ENCODE peak calls at places on chromosome 10, in nine cellular contexts. D is D721Med, I is AG04450, W is GM12878, Y is astrocyte of the spinal cord, A is Panc1, R is spleen, H is left ventricle myocardium inferior, L is endothelial cell. C is an unnamed sample.
A peak's percentile ranks its signal among the peaks of the same experiment; 100 is the strongest.

GRCh38 chr10:114068054-114068707 is 24.5 kb downstream of the ADRB1 start:
- DNase-seq in D (no peak), I (no peak), W (no peak), Y (no peak), A (no peak), R (no peak), H (no peak), L (no peak), C (no peak)

GRCh38 chr10:71623098-71623985 is 96.2 kb downstream of the C10orf105 start:
- DNase-seq in D (no peak), I (no peak), W (no peak), Y (peak; percentile 27), A (no peak), R (no peak), H (no peak), L (peak; percentile 46), C (peak; percentile 28)

GRCh38 chr10:71838264-71839211 is 12.5 kb downstream of the PSAP start:
- DNase-seq in D (no peak), I (no peak), W (no peak), Y (no peak), A (no peak), R (no peak), H (no peak), L (no peak), C (no peak)

GRCh38 chr10:3357729-3358128 is 185.1 kb upstream of the PITRM1 start:
- DNase-seq in D (no peak), I (no peak), W (no peak), Y (no peak), A (no peak), R (peak; percentile 70), H (no peak), L (no peak), C (no peak)

GRCh38 chr10:784377-784758 is 94.9 kb upstream of the DIP2C start:
- DNase-seq in D (peak; percentile 60), I (no peak), W (no peak), Y (no peak), A (no peak), R (peak; percentile 66), H (no peak), L (no peak), C (peak; percentile 8)

GRCh38 chr10:102452672-102453340 is 1.5 kb upstream of the C10orf95 start:
- DNase-seq in D (no peak), I (no peak), W (no peak), Y (peak; percentile 71), A (peak; percentile 61), R (no peak), H (no peak), L (no peak), C (no peak)

GRCh38 chr10:101817542-101818118 is 614 bp downstream of the OGA start:
- DNase-seq in D (no peak), I (peak; percentile 90), W (no peak), Y (peak; percentile 96), A (no peak), R (peak; percentile 93), H (peak; percentile 91), L (no peak), C (no peak)

GRCh38 chr10:102758226-102758932 is 14.6 kb downstream of the WBP1L start:
- DNase-seq in D (no peak), I (no peak), W (no peak), Y (no peak), A (no peak), R (no peak), H (no peak), L (no peak), C (no peak)

GRCh38 chr10:3774018-3774813 is 10.8 kb downstream of the KLF6 start:
- DNase-seq in D (no peak), I (no peak), W (no peak), Y (peak; percentile 88), A (peak; percentile 72), R (no peak), H (no peak), L (no peak), C (no peak)

GRCh38 chr10:79316671-79317431 is 30.4 kb upstream of the PPIF start:
- DNase-seq in D (no peak), I (no peak), W (peak; percentile 56), Y (no peak), A (no peak), R (peak; percentile 80), H (no peak), L (no peak), C (no peak)
- TF ChIP-seq CTCF in D (no peak), I (no peak), W (peak; percentile 28), Y (no peak), A (no peak), R (no peak), H (no peak), L (no peak), C (no peak)

DNA sequence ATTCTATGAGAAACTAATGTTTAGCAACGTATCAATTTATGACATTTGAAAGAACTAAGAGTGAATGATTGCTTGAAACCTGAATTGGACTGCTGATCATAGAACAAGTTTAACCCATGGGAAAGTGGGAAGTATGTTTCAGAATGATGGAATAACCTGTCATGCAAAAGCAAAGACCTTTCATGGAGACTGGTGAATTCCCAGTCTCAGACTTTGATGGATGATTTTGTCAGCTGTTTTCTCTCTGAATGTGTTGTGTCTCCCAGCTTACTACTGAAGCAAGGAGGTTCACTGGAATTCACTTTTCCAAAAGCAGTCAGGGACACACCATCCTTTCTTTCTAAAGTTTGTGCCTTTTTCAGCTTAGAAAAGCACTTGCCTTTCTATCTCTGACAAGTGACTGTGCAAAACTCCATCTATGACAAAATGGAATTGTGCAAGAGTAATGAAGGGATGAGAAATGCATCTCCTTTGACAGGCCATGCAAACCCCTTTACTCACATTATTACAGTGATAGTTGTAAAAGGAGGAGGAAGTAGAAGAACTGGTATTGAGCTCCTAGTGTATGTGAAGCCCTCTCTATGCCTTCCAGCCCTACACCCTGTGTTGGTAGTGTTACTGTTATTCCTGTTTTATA is 176.1 kb downstream of the PRKG1 start:
- DNase-seq in D (no peak), I (no peak), W (no peak), Y (no peak), A (no peak), R (no peak), H (no peak), L (no peak), C (no peak)
- TF ChIP-seq CTCF in D (no peak), I (no peak), W (no peak), Y (no peak), A (no peak), R (no peak), H (no peak), L (no peak), C (no peak)

DNA sequence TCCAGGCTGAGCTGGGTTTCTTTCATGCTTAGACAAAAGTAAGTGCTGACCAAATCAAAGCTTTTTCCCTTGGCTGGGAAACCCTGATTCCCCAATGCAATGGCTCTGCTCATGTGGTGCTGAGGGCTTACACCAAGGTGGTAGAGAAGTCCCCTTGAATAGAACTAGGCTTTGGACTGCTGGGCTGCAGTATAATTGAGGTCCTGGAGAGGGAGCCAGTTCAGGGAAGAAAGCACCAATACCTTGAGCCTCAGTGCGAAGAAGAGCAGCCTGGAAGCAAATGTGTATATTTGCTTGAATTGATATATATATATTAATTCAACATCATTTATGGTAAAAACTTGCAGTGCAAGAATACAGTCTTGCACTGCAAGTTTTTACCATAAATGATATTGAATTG is 391.1 kb downstream of the RPS24 start:
- DNase-seq in D (no peak), I (no peak), W (no peak), Y (no peak), A (no peak), R (no peak), H (no peak), L (no peak), C (no peak)
- TF ChIP-seq CTCF in D (peak; percentile 6), I (peak; percentile 32), W (peak; percentile 23), Y (peak; percentile 33), A (peak; percentile 80), R (no peak), H (peak; percentile 25), L (peak; percentile 32), C (peak; percentile 45)

GRCh38 chr10:44385726-44386438 is 985 bp upstream of the CXCL12 start:
- DNase-seq in D (no peak), I (no peak), W (no peak), Y (no peak), A (no peak), R (peak; percentile 81), H (no peak), L (no peak), C (no peak)
- TF ChIP-seq CTCF in D (no peak), I (no peak), W (no peak), Y (no peak), A (no peak), R (no peak), H (no peak), L (no peak), C (no peak)

DNA sequence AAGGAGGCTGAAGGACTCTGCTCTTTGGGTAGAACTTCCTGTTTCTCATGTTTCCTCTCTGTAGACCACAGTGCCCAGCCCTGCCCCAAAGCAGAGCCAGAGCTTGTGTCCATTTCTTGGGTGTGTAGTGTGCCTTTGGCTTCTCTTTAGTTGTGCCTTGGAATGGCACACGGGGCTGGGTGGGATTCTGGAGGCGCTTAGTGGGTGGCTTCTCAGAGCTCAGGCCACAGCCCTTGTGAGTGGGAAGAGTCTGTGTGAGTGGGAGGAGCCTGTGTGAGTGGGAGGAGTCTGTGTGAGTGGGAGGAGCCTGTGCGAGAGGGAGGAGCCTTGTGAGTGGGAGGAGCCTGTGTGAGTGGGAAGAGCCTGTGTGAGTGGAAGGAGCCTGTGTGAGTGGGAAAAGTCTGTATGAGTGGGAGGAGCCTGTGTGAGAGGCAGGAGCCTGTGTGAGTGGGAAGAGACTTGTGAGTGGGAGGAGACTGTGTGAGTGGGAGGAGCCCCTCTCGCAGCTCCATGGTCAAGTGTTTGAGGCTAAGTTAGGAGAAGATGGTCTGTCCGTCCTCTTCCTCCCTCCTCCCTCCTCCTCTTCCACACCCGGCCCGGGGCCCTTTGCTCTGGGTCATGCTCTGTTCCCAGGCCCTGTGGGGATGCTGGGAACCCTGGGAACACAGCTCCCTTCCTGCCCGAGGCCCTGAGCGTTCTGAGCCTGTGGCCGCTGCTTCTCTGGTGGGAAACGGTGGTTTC is 153.0 kb downstream of the GRK5 start:
- DNase-seq in D (no peak), I (no peak), W (no peak), Y (no peak), A (no peak), R (peak; percentile 76), H (peak; percentile 62), L (no peak), C (no peak)
- TF ChIP-seq CTCF in D (no peak), I (no peak), W (no peak), Y (no peak), A (no peak), R (no peak), H (no peak), L (no peak), C (no peak)

GRCh38 chr10:35226507-35226906 is 99.9 kb downstream of the CREM start:
- DNase-seq in D (no peak), I (no peak), W (no peak), Y (no peak), A (no peak), R (no peak), H (no peak), L (no peak), C (no peak)

GRCh38 chr10:35219906-35220890 is 93.6 kb downstream of the CREM start:
- DNase-seq in D (no peak), I (no peak), W (no peak), Y (peak; percentile 66), A (no peak), R (no peak), H (no peak), L (no peak), C (no peak)

GRCh38 chr10:35225204-35225603 is 98.6 kb downstream of the CREM start:
- DNase-seq in D (no peak), I (no peak), W (no peak), Y (no peak), A (no peak), R (no peak), H (no peak), L (no peak), C (no peak)

GRCh38 chr10:35224045-35224740 is 97.5 kb downstream of the CREM start:
- DNase-seq in D (no peak), I (no peak), W (no peak), Y (no peak), A (no peak), R (no peak), H (no peak), L (no peak), C (no peak)

GRCh38 chr10:35223016-35223415 is 96.4 kb downstream of the CREM start:
- DNase-seq in D (no peak), I (no peak), W (no peak), Y (no peak), A (no peak), R (no peak), H (no peak), L (no peak), C (no peak)
- TF ChIP-seq CTCF in D (peak; percentile 21), I (no peak), W (no peak), Y (no peak), A (peak; percentile 41), R (no peak), H (no peak), L (no peak), C (no peak)